ENCODE peak calls at places on chromosomes 1 and 21, in seven cellular contexts. J is right atrium auricular region; H is neural progenitor cell; I is effector memory CD4-positive, alpha-beta T cell; V is fibroblast of lung; B is Panc1; Y is heart left ventricle. W is an unnamed sample.
A peak's percentile ranks its signal among the peaks of the same experiment; 100 is the strongest.

GRCh38 chr1:9302745-9303524 is 10.2 kb downstream of the SPSB1 start:
- DNase-seq in Y (peak; percentile 56), I (no peak), B (no peak), J (no peak), V (peak; percentile 98), H (no peak), W (no peak)

GRCh38 chr21:31204801-31205200 is 139.3 kb downstream of the TIAM1 start:
- DNase-seq in Y (no peak), H (no peak), V (no peak), B (no peak), I (no peak), J (no peak), W (no peak)

GRCh38 chr1:53305650-53306049 is 22.2 kb downstream of the LRP8 start:
- DNase-seq in B (no peak), Y (peak; percentile 30), H (no peak), V (peak; percentile 8), J (no peak), I (no peak), W (no peak)

GRCh38 chr1:67834246-67834877 is 1.1 kb upstream of the GNG12 start:
- DNase-seq in V (peak; percentile 14), I (no peak), H (no peak), Y (no peak), J (no peak), B (no peak), W (no peak)

GRCh38 chr1:119227446-119227845 is 87.0 kb upstream of the WARS2 start:
- DNase-seq in Y (peak; percentile 10), H (peak; percentile 29), J (no peak), V (no peak), B (no peak), I (no peak), W (no peak)

GRCh38 chr1:92310185-92310597 is 11.3 kb downstream of the RPAP2 start:
- DNase-seq in B (no peak), I (no peak), Y (no peak), H (peak; percentile 30), J (no peak), V (no peak), W (no peak)

GRCh38 chr1:154155282-154155681 is 409 bp upstream of the NUP210L start:
- DNase-seq in I (no peak), H (no peak), B (no peak), V (no peak), Y (peak; percentile 32), J (peak; percentile 77), W (no peak)

GRCh38 chr1:114253900-114254299 is 100.2 kb upstream of the SYT6 start:
- DNase-seq in J (no peak), Y (no peak), B (no peak), V (no peak), H (no peak), I (no peak), W (no peak)

GRCh38 chr1:101959456-101959855 is 37.3 kb downstream of the OLFM3 start:
- DNase-seq in J (no peak), I (no peak), H (no peak), V (no peak), Y (no peak), B (no peak), W (no peak)

GRCh38 chr1:17186216-17186894 is 18.6 kb upstream of the PADI1 start:
- DNase-seq in H (no peak), B (no peak), V (no peak), I (no peak), J (no peak), Y (no peak), W (no peak)

GRCh38 chr21:42651515-42652401 is 1.7 kb upstream of the PDE9A start:
- DNase-seq in V (no peak), I (no peak), J (no peak), B (no peak), H (no peak), Y (no peak), W (no peak)

GRCh38 chr1:11730429-11730861 is 5.5 kb upstream of the AGTRAP start:
- DNase-seq in V (no peak), I (peak; percentile 33), Y (no peak), B (no peak), J (no peak), H (no peak), W (no peak)

GRCh38 chr1:189662190-189662589 is 815.5 kb downstream of the BRINP3 start:
- DNase-seq in H (no peak), B (no peak), I (no peak), J (no peak), V (peak; percentile 1), Y (no peak), W (no peak)

GRCh38 chr1:186605762-186606350 is 74.4 kb downstream of the PTGS2 start:
- DNase-seq in Y (peak; percentile 20), V (peak; percentile 50), I (no peak), H (peak; percentile 81), B (peak; percentile 20), J (no peak), W (peak; percentile 48)

GRCh38 chr1:15816674-15817073 is 9.2 kb upstream of the UQCRHL start:
- DNase-seq in Y (no peak), B (no peak), I (no peak), H (no peak), V (no peak), J (no peak), W (no peak)

GRCh38 chr1:229848762-229849677 is 218.0 kb upstream of the GALNT2 start:
- DNase-seq in Y (no peak), H (peak; percentile 57), I (no peak), V (peak; percentile 7), J (no peak), B (no peak), W (no peak)

GRCh38 chr21:44611551-44611950 is 328 bp upstream of the KRTAP10-8 start:
- DNase-seq in V (no peak), H (no peak), J (no peak), B (no peak), I (no peak), Y (no peak), W (no peak)
- H3K27me3 ChIP-seq in V (no peaks in the 10 kb centered on the region), H (no peaks in the 10 kb centered on the region), J (no peaks in the 10 kb centered on the region), B (no peaks in the 10 kb centered on the region), I (no peaks in the 10 kb centered on the region), Y (no peaks in the 10 kb centered on the region), W (no peaks in the 10 kb centered on the region)

DNA sequence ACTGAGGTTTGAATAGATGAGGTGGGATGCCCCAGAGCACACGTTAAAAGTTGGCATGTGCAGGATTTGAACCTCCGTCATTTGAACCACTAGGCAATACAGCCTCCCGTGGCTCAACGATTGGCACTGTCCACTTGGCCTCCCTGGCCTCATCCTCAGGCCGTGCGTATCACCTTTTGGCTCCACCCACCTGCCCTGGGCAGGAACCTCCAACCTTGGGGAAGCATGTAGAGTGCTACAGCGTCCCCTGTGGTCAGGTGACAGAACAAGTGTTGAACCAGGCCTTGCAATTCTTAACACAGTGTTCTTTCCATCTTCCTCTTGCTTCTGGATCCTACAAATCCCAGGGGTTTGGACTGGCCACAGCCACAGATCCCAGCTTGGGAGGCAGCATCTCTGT is 112.6 kb downstream of the PAX7 start:
- DNase-seq in Y (no peak), I (no peak), V (no peak), B (no peak), H (peak; percentile 45), J (no peak), W (peak; percentile 67)
- H3K27me3 ChIP-seq in Y (peaks cover 59% of the 10 kb centered on the region), I (no peaks in the 10 kb centered on the region), V (no peaks in the 10 kb centered on the region), B (peaks cover 11% of the 10 kb centered on the region), H (peaks cover 47% of the 10 kb centered on the region), J (no peaks in the 10 kb centered on the region), W (no peaks in the 10 kb centered on the region)

GRCh38 chr1:24934300-24935195 is 4.5 kb upstream of the RUNX3 start:
- DNase-seq in B (no peak), J (no peak), V (no peak), Y (no peak), H (no peak), I (no peak), W (no peak)
- H3K27me3 ChIP-seq in B (no peaks in the 10 kb centered on the region), J (peaks cover 37% of the 10 kb centered on the region), V (peaks cover 29% of the 10 kb centered on the region), Y (peaks cover 62% of the 10 kb centered on the region), H (peaks cover 62% of the 10 kb centered on the region), I (no peaks in the 10 kb centered on the region), W (peaks cover 33% of the 10 kb centered on the region)

DNA sequence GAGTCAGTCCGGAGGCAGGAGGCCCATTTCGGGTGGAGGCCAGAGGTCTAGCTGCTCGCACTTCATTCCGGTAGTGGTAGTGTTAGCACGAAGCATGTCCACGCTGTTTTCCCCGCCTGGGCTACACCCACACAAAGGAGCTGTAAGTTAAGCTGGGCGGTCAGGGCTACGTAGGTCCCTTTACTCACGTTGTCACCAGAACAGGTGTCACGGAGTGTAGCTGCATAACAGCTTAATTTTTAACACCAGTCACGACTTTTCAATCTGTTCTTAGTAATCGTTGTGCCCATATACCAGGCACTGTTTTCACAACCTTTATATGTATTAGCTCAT is 15.6 kb downstream of the HLX start:
- DNase-seq in V (no peak), B (no peak), I (no peak), H (peak; percentile 39), Y (no peak), J (no peak), W (no peak)
- H3K27me3 ChIP-seq in V (no peaks in the 10 kb centered on the region), B (peaks cover 2% of the 10 kb centered on the region), I (peaks cover 15% of the 10 kb centered on the region), H (peaks cover 100% of the 10 kb centered on the region), Y (peaks cover 67% of the 10 kb centered on the region), J (peaks cover 38% of the 10 kb centered on the region), W (peaks cover 73% of the 10 kb centered on the region)

GRCh38 chr1:5423109-5423508 is 569.1 kb downstream of the NPHP4 start:
- DNase-seq in J (no peak), H (no peak), B (no peak), I (peak; percentile 10), Y (no peak), V (no peak), W (no peak)
- H3K27me3 ChIP-seq in J (no peaks in the 10 kb centered on the region), H (no peaks in the 10 kb centered on the region), B (peaks cover 26% of the 10 kb centered on the region), I (no peaks in the 10 kb centered on the region), Y (peaks cover 58% of the 10 kb centered on the region), V (no peaks in the 10 kb centered on the region), W (no peaks in the 10 kb centered on the region)

DNA sequence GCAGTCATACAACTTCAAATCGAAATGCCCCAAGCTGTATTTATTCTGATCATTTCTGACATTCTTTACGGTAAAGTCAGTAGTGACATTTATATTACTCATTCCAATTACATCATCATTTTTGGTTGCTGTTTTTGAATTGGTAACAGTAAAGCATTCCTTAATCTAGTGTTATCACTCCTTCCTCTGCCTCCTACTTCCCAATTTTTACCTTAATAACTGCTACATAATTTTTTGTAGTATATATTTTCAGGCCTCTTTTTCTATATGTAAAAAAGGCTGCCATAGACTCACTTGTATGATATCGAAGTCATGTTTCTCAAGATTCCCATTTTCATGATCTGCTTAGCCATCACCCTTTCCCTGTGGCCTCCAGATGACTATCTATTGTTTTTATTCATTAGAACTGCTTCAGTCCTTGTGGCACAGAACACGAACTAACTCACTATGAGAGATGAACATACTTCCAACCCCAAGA is 167.2 kb downstream of the RUNX1 start:
- DNase-seq in H (no peak), J (peak; percentile 21), Y (no peak), B (peak; percentile 86), V (peak; percentile 91), I (no peak), W (no peak)
- H3K27me3 ChIP-seq in H (peaks cover 68% of the 10 kb centered on the region), J (no peaks in the 10 kb centered on the region), Y (peaks cover 40% of the 10 kb centered on the region), B (no peaks in the 10 kb centered on the region), V (no peaks in the 10 kb centered on the region), I (no peaks in the 10 kb centered on the region), W (peaks cover 26% of the 10 kb centered on the region)

GRCh38 chr21:41605934-41606285 is 98.0 kb upstream of the TMPRSS2 start:
- DNase-seq in V (no peak), Y (no peak), B (no peak), H (no peak), I (no peak), J (no peak), W (no peak)
- H3K27me3 ChIP-seq in V (no peaks in the 10 kb centered on the region), Y (peaks cover 24% of the 10 kb centered on the region), B (no peaks in the 10 kb centered on the region), H (no peaks in the 10 kb centered on the region), I (peaks cover 5% of the 10 kb centered on the region), J (no peaks in the 10 kb centered on the region), W (no peaks in the 10 kb centered on the region)